ENCODE peak calls at places on chromosomes 2 and 18, in seven cellular contexts. One of them, this sample, is unnamed.
A peak's percentile ranks its signal among the peaks of the same experiment; 100 is the strongest.

GRCh38 chr2:202035089-202035940 is 1.7 kb downstream of the FZD7 start:
- DNase-seq in heart right ventricle: peak; percentile 71
- DNase-seq in breast epithelium: peak; percentile 63
- DNase-seq in bronchial epithelial cell: no peak
- DNase-seq in CD4-positive, alpha-beta T cell: no peak
- DNase-seq in foreskin fibroblast: peak; percentile 66
- DNase-seq in nephron progenitor cell: peak; percentile 76
- DNase-seq in this sample: peak; percentile 28

GRCh38 chr2:106115665-106116064 is 78.4 kb downstream of the UXS1 start:
- DNase-seq in bronchial epithelial cell: no peak
- DNase-seq in CD4-positive, alpha-beta T cell: no peak
- DNase-seq in heart right ventricle: no peak
- DNase-seq in foreskin fibroblast: no peak
- DNase-seq in nephron progenitor cell: no peak
- DNase-seq in breast epithelium: no peak
- DNase-seq in this sample: no peak

GRCh38 chr2:63364866-63365265 is 223.4 kb downstream of the WDPCP start:
- DNase-seq in foreskin fibroblast: no peak
- DNase-seq in CD4-positive, alpha-beta T cell: no peak
- DNase-seq in bronchial epithelial cell: peak; percentile 33
- DNase-seq in breast epithelium: no peak
- DNase-seq in nephron progenitor cell: no peak
- DNase-seq in heart right ventricle: no peak
- DNase-seq in this sample: no peak

GRCh38 chr2:241126771-241127202 is 22.5 kb downstream of the PASK start:
- DNase-seq in bronchial epithelial cell: no peak
- DNase-seq in CD4-positive, alpha-beta T cell: no peak
- DNase-seq in foreskin fibroblast: no peak
- DNase-seq in nephron progenitor cell: no peak
- DNase-seq in breast epithelium: no peak
- DNase-seq in heart right ventricle: no peak
- DNase-seq in this sample: no peak

GRCh38 chr2:172281648-172282576 is 145.5 kb upstream of the ITGA6 start:
- DNase-seq in breast epithelium: no peak
- DNase-seq in CD4-positive, alpha-beta T cell: no peak
- DNase-seq in bronchial epithelial cell: peak; percentile 94
- DNase-seq in nephron progenitor cell: no peak
- DNase-seq in foreskin fibroblast: peak; percentile 81
- DNase-seq in heart right ventricle: no peak
- DNase-seq in this sample: no peak

GRCh38 chr2:219294356-219295351 is 14.5 kb downstream of the PTPRN start:
- DNase-seq in nephron progenitor cell: peak; percentile 91
- DNase-seq in bronchial epithelial cell: peak; percentile 77
- DNase-seq in foreskin fibroblast: peak; percentile 68
- DNase-seq in CD4-positive, alpha-beta T cell: peak; percentile 87
- DNase-seq in breast epithelium: peak; percentile 88
- DNase-seq in heart right ventricle: peak; percentile 90
- DNase-seq in this sample: peak; percentile 91

GRCh38 chr2:205232086-205232485 is 450.2 kb upstream of the NRP2 start:
- DNase-seq in CD4-positive, alpha-beta T cell: no peak
- DNase-seq in foreskin fibroblast: no peak
- DNase-seq in bronchial epithelial cell: no peak
- DNase-seq in heart right ventricle: no peak
- DNase-seq in breast epithelium: no peak
- DNase-seq in nephron progenitor cell: no peak
- DNase-seq in this sample: no peak

GRCh38 chr2:149329470-149330126 is 789 bp upstream of the LYPD6 start:
- DNase-seq in nephron progenitor cell: peak; percentile 64
- DNase-seq in foreskin fibroblast: peak; percentile 42
- DNase-seq in heart right ventricle: peak; percentile 26
- DNase-seq in CD4-positive, alpha-beta T cell: no peak
- DNase-seq in bronchial epithelial cell: peak; percentile 54
- DNase-seq in breast epithelium: no peak
- DNase-seq in this sample: no peak

GRCh38 chr2:235287369-235287722 is 206.5 kb upstream of the AGAP1 start:
- DNase-seq in CD4-positive, alpha-beta T cell: no peak
- DNase-seq in heart right ventricle: no peak
- DNase-seq in nephron progenitor cell: no peak
- DNase-seq in foreskin fibroblast: no peak
- DNase-seq in bronchial epithelial cell: no peak
- DNase-seq in breast epithelium: no peak
- DNase-seq in this sample: no peak

GRCh38 chr2:134119672-134120159 is 134.2 kb upstream of the MGAT5 start:
- DNase-seq in heart right ventricle: peak; percentile 89
- DNase-seq in nephron progenitor cell: peak; percentile 87
- DNase-seq in bronchial epithelial cell: peak; percentile 81
- DNase-seq in CD4-positive, alpha-beta T cell: peak; percentile 69
- DNase-seq in breast epithelium: peak; percentile 88
- DNase-seq in foreskin fibroblast: peak; percentile 93
- DNase-seq in this sample: peak; percentile 83

GRCh38 chr2:2026851-2027250 is 282.5 kb upstream of the PXDN start:
- DNase-seq in foreskin fibroblast: no peak
- DNase-seq in breast epithelium: no peak
- DNase-seq in heart right ventricle: no peak
- DNase-seq in bronchial epithelial cell: no peak
- DNase-seq in CD4-positive, alpha-beta T cell: no peak
- DNase-seq in nephron progenitor cell: no peak
- DNase-seq in this sample: no peak

GRCh38 chr2:20667531-20668401 is 822 bp downstream of the GDF7 start:
- DNase-seq in foreskin fibroblast: no peak
- DNase-seq in nephron progenitor cell: no peak
- DNase-seq in heart right ventricle: no peak
- DNase-seq in breast epithelium: no peak
- DNase-seq in bronchial epithelial cell: no peak
- DNase-seq in CD4-positive, alpha-beta T cell: no peak
- DNase-seq in this sample: no peak

GRCh38 chr2:215357660-215358059 is 45.8 kb downstream of the ATIC start:
- DNase-seq in heart right ventricle: no peak
- DNase-seq in nephron progenitor cell: no peak
- DNase-seq in bronchial epithelial cell: no peak
- DNase-seq in CD4-positive, alpha-beta T cell: no peak
- DNase-seq in breast epithelium: no peak
- DNase-seq in foreskin fibroblast: no peak
- DNase-seq in this sample: no peak

GRCh38 chr18:44801796-44802195 is 121.1 kb downstream of the SETBP1 start:
- DNase-seq in bronchial epithelial cell: no peak
- DNase-seq in breast epithelium: no peak
- DNase-seq in heart right ventricle: no peak
- DNase-seq in CD4-positive, alpha-beta T cell: no peak
- DNase-seq in foreskin fibroblast: no peak
- DNase-seq in nephron progenitor cell: no peak
- DNase-seq in this sample: no peak

GRCh38 chr18:50623694-50624352 is 63.9 kb downstream of the MAPK4 start:
- DNase-seq in CD4-positive, alpha-beta T cell: no peak
- DNase-seq in bronchial epithelial cell: no peak
- DNase-seq in nephron progenitor cell: no peak
- DNase-seq in breast epithelium: no peak
- DNase-seq in foreskin fibroblast: no peak
- DNase-seq in heart right ventricle: no peak
- DNase-seq in this sample: no peak

GRCh38 chr2:71930073-71930681 is 217.5 kb downstream of the CYP26B1 start:
- DNase-seq in heart right ventricle: no peak
- DNase-seq in CD4-positive, alpha-beta T cell: no peak
- DNase-seq in nephron progenitor cell: no peak
- DNase-seq in breast epithelium: peak; percentile 78
- DNase-seq in foreskin fibroblast: no peak
- DNase-seq in bronchial epithelial cell: no peak
- DNase-seq in this sample: no peak

GRCh38 chr18:864872-865273 is 39.8 kb upstream of the ADCYAP1 start:
- DNase-seq in nephron progenitor cell: peak; percentile 77
- DNase-seq in foreskin fibroblast: peak; percentile 67
- DNase-seq in bronchial epithelial cell: peak; percentile 48
- DNase-seq in heart right ventricle: peak; percentile 65
- DNase-seq in breast epithelium: peak; percentile 68
- DNase-seq in CD4-positive, alpha-beta T cell: peak; percentile 36
- DNase-seq in this sample: no peak

GRCh38 chr2:74922592-74923227 is 35.7 kb upstream of the POLE4 start:
- DNase-seq in heart right ventricle: no peak
- DNase-seq in bronchial epithelial cell: no peak
- DNase-seq in breast epithelium: no peak
- DNase-seq in foreskin fibroblast: no peak
- DNase-seq in CD4-positive, alpha-beta T cell: no peak
- DNase-seq in nephron progenitor cell: no peak
- DNase-seq in this sample: no peak

GRCh38 chr2:170925923-170926322 is 3.1 kb upstream of the GORASP2 start:
- DNase-seq in bronchial epithelial cell: no peak
- DNase-seq in breast epithelium: no peak
- DNase-seq in foreskin fibroblast: no peak
- DNase-seq in nephron progenitor cell: no peak
- DNase-seq in CD4-positive, alpha-beta T cell: no peak
- DNase-seq in heart right ventricle: no peak
- DNase-seq in this sample: no peak

GRCh38 chr2:205041472-205042130 is 496.3 kb downstream of the PARD3B start:
- DNase-seq in heart right ventricle: no peak
- DNase-seq in breast epithelium: no peak
- DNase-seq in nephron progenitor cell: no peak
- DNase-seq in foreskin fibroblast: no peak
- DNase-seq in bronchial epithelial cell: no peak
- DNase-seq in CD4-positive, alpha-beta T cell: no peak
- DNase-seq in this sample: no peak

GRCh38 chr2:44941551-44942234 is at the start of gene SIX3:
- DNase-seq in bronchial epithelial cell: no peak
- DNase-seq in breast epithelium: no peak
- DNase-seq in nephron progenitor cell: no peak
- DNase-seq in heart right ventricle: no peak
- DNase-seq in foreskin fibroblast: no peak
- DNase-seq in CD4-positive, alpha-beta T cell: no peak
- DNase-seq in this sample: no peak

GRCh38 chr2:8298783-8299182 is 383.1 kb upstream of the ID2 start:
- DNase-seq in nephron progenitor cell: no peak
- DNase-seq in CD4-positive, alpha-beta T cell: no peak
- DNase-seq in heart right ventricle: no peak
- DNase-seq in bronchial epithelial cell: no peak
- DNase-seq in breast epithelium: no peak
- DNase-seq in foreskin fibroblast: no peak
- DNase-seq in this sample: no peak

GRCh38 chr18:79852561-79853302 is 55.0 kb downstream of the KCNG2 start:
- DNase-seq in breast epithelium: no peak
- DNase-seq in heart right ventricle: no peak
- DNase-seq in foreskin fibroblast: no peak
- DNase-seq in bronchial epithelial cell: no peak
- DNase-seq in CD4-positive, alpha-beta T cell: no peak
- DNase-seq in nephron progenitor cell: no peak
- DNase-seq in this sample: no peak

GRCh38 chr2:221337957-221338685 is 234.0 kb downstream of the EPHA4 start:
- DNase-seq in breast epithelium: no peak
- DNase-seq in CD4-positive, alpha-beta T cell: no peak
- DNase-seq in bronchial epithelial cell: no peak
- DNase-seq in foreskin fibroblast: no peak
- DNase-seq in nephron progenitor cell: no peak
- DNase-seq in heart right ventricle: no peak
- DNase-seq in this sample: no peak

GRCh38 chr18:61831071-61831470 is 61.7 kb downstream of the RNF152 start:
- DNase-seq in heart right ventricle: no peak
- DNase-seq in CD4-positive, alpha-beta T cell: no peak
- DNase-seq in foreskin fibroblast: no peak
- DNase-seq in bronchial epithelial cell: no peak
- DNase-seq in nephron progenitor cell: no peak
- DNase-seq in breast epithelium: no peak
- DNase-seq in this sample: no peak

GRCh38 chr2:237743561-237744269 is 54.9 kb upstream of the RBM44 start:
- DNase-seq in CD4-positive, alpha-beta T cell: no peak
- DNase-seq in heart right ventricle: no peak
- DNase-seq in bronchial epithelial cell: peak; percentile 69
- DNase-seq in foreskin fibroblast: no peak
- DNase-seq in nephron progenitor cell: no peak
- DNase-seq in breast epithelium: no peak
- DNase-seq in this sample: no peak
- TF ChIP-seq CTCF in CD4-positive, alpha-beta T cell: no peak
- TF ChIP-seq CTCF in heart right ventricle: peak; percentile 8
- TF ChIP-seq CTCF in bronchial epithelial cell: peak; percentile 15
- TF ChIP-seq CTCF in foreskin fibroblast: peak; percentile 2
- TF ChIP-seq CTCF in nephron progenitor cell: no peak
- TF ChIP-seq CTCF in breast epithelium: no peak
- TF ChIP-seq CTCF in this sample: no peak

GRCh38 chr18:70709124-70709523 is 420.3 kb downstream of the SOCS6 start:
- DNase-seq in heart right ventricle: no peak
- DNase-seq in foreskin fibroblast: no peak
- DNase-seq in breast epithelium: no peak
- DNase-seq in bronchial epithelial cell: no peak
- DNase-seq in nephron progenitor cell: no peak
- DNase-seq in CD4-positive, alpha-beta T cell: no peak
- DNase-seq in this sample: no peak

GRCh38 chr18:70705831-70706416 is 417.1 kb downstream of the SOCS6 start:
- DNase-seq in nephron progenitor cell: no peak
- DNase-seq in CD4-positive, alpha-beta T cell: no peak
- DNase-seq in breast epithelium: no peak
- DNase-seq in bronchial epithelial cell: no peak
- DNase-seq in heart right ventricle: no peak
- DNase-seq in foreskin fibroblast: no peak
- DNase-seq in this sample: no peak

GRCh38 chr18:70709720-70710119 is 420.9 kb downstream of the SOCS6 start:
- DNase-seq in bronchial epithelial cell: no peak
- DNase-seq in foreskin fibroblast: no peak
- DNase-seq in heart right ventricle: no peak
- DNase-seq in nephron progenitor cell: no peak
- DNase-seq in breast epithelium: no peak
- DNase-seq in CD4-positive, alpha-beta T cell: no peak
- DNase-seq in this sample: no peak
- TF ChIP-seq CTCF in bronchial epithelial cell: no peak
- TF ChIP-seq CTCF in foreskin fibroblast: no peak
- TF ChIP-seq CTCF in heart right ventricle: no peak
- TF ChIP-seq CTCF in nephron progenitor cell: no peak
- TF ChIP-seq CTCF in breast epithelium: no peak
- TF ChIP-seq CTCF in CD4-positive, alpha-beta T cell: no peak
- TF ChIP-seq CTCF in this sample: no peak

GRCh38 chr18:13103366-13103765 is 112.2 kb downstream of the CEP192 start:
- DNase-seq in bronchial epithelial cell: no peak
- DNase-seq in nephron progenitor cell: no peak
- DNase-seq in heart right ventricle: no peak
- DNase-seq in breast epithelium: no peak
- DNase-seq in CD4-positive, alpha-beta T cell: no peak
- DNase-seq in foreskin fibroblast: no peak
- DNase-seq in this sample: no peak
- TF ChIP-seq CTCF in bronchial epithelial cell: peak; percentile 6
- TF ChIP-seq CTCF in nephron progenitor cell: no peak
- TF ChIP-seq CTCF in heart right ventricle: no peak
- TF ChIP-seq CTCF in breast epithelium: no peak
- TF ChIP-seq CTCF in CD4-positive, alpha-beta T cell: peak; percentile 12
- TF ChIP-seq CTCF in foreskin fibroblast: no peak
- TF ChIP-seq CTCF in this sample: no peak

DNA sequence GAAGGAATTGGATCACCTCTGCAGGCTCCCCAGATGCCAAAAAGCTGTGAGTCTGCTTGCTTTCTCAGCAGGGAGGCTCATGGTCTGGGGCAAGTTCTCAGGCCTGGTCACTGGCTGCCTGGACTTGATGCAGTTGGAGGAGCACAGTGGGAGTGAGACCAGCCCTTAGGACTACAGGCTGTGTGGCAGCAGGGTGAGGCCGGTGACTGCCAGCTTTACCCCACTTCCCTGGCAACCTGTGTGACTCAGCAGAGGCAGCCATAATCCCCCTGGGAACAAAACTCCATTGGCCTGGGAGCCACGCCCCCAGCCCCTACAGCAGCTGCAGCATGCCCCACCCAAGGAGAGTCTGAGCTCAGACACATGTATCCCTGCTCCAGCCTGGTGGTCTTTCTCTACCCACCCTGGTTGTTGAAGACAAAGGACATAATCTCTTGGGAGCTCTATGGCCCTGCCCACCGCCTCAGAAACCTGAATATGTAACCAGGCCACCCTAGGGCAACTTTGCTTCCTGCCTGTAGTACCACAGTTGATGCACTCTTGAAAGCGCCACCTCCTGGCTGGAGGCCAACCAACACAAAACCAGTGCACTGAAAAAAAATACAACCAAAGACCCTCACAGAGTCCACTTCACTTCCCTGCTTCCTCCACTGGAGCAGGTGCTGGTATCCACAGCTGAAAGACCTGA is 106.8 kb upstream of the SPATS2L start:
- DNase-seq in breast epithelium: no peak
- DNase-seq in foreskin fibroblast: no peak
- DNase-seq in CD4-positive, alpha-beta T cell: no peak
- DNase-seq in nephron progenitor cell: no peak
- DNase-seq in bronchial epithelial cell: peak; percentile 40
- DNase-seq in heart right ventricle: no peak
- DNase-seq in this sample: no peak
- TF ChIP-seq CTCF in breast epithelium: no peak
- TF ChIP-seq CTCF in foreskin fibroblast: no peak
- TF ChIP-seq CTCF in CD4-positive, alpha-beta T cell: no peak
- TF ChIP-seq CTCF in nephron progenitor cell: no peak
- TF ChIP-seq CTCF in bronchial epithelial cell: peak; percentile 5
- TF ChIP-seq CTCF in heart right ventricle: no peak
- TF ChIP-seq CTCF in this sample: no peak